ENCODE peak calls at places on chromosomes 11 and 22, in eight cellular contexts. One of them, this sample, is unnamed.

GRCh38 chr22:44878483-44879300 is 126.3 kb downstream of the ARHGAP8 start:
- DNase-seq in activated CD4-positive, alpha-beta T cell treated with anti-CD3 and anti-CD28 coated beads, Interleukin-2, amount 50 U/mL, for 24 hours: no peak
- DNase-seq in NCI-H2081: no peak
- DNase-seq in stimulated activated CD8-positive, alpha-beta memory T cell treated with anti-CD3 and anti-CD28 coated beads, Interleukin-7, amount 100 ng/mL, for 24 hours: no peak
- DNase-seq in tibial artery: peak
- DNase-seq in activated CD4-positive, CD25-positive, alpha-beta regulatory T cell treated with anti-CD3 and anti-CD28 coated beads, Interleukin-2, amount 50 U/mL, for 16 hours: no peak
- DNase-seq in activated gamma-delta T cell treated with Interleukin-2 at 50 U/mL for 16 hours: no peak
- DNase-seq in HCT116: no peak
- DNase-seq in this sample: no peak

GRCh38 chr22:45503816-45504702 is 1.4 kb downstream of the FBLN1 start:
- DNase-seq in activated CD4-positive, alpha-beta T cell treated with anti-CD3 and anti-CD28 coated beads, Interleukin-2, amount 50 U/mL, for 24 hours: no peak
- DNase-seq in NCI-H2081: no peak
- DNase-seq in stimulated activated CD8-positive, alpha-beta memory T cell treated with anti-CD3 and anti-CD28 coated beads, Interleukin-7, amount 100 ng/mL, for 24 hours: no peak
- DNase-seq in tibial artery: peak
- DNase-seq in activated CD4-positive, CD25-positive, alpha-beta regulatory T cell treated with anti-CD3 and anti-CD28 coated beads, Interleukin-2, amount 50 U/mL, for 16 hours: no peak
- DNase-seq in activated gamma-delta T cell treated with Interleukin-2 at 50 U/mL for 16 hours: no peak
- DNase-seq in HCT116: no peak
- DNase-seq in this sample: no peak

GRCh38 chr11:122723576-122723975 is 68.1 kb downstream of the UBASH3B start:
- DNase-seq in activated CD4-positive, alpha-beta T cell treated with anti-CD3 and anti-CD28 coated beads, Interleukin-2, amount 50 U/mL, for 24 hours: no peak
- DNase-seq in NCI-H2081: no peak
- DNase-seq in stimulated activated CD8-positive, alpha-beta memory T cell treated with anti-CD3 and anti-CD28 coated beads, Interleukin-7, amount 100 ng/mL, for 24 hours: no peak
- DNase-seq in tibial artery: no peak
- DNase-seq in activated CD4-positive, CD25-positive, alpha-beta regulatory T cell treated with anti-CD3 and anti-CD28 coated beads, Interleukin-2, amount 50 U/mL, for 16 hours: no peak
- DNase-seq in activated gamma-delta T cell treated with Interleukin-2 at 50 U/mL for 16 hours: no peak
- DNase-seq in HCT116: no peak
- DNase-seq in this sample: peak

GRCh38 chr22:19525116-19525660 is 978 bp upstream of the CLDN5 start:
- DNase-seq in activated CD4-positive, alpha-beta T cell treated with anti-CD3 and anti-CD28 coated beads, Interleukin-2, amount 50 U/mL, for 24 hours: no peak
- DNase-seq in NCI-H2081: no peak
- DNase-seq in stimulated activated CD8-positive, alpha-beta memory T cell treated with anti-CD3 and anti-CD28 coated beads, Interleukin-7, amount 100 ng/mL, for 24 hours: no peak
- DNase-seq in tibial artery: no peak
- DNase-seq in activated CD4-positive, CD25-positive, alpha-beta regulatory T cell treated with anti-CD3 and anti-CD28 coated beads, Interleukin-2, amount 50 U/mL, for 16 hours: no peak
- DNase-seq in activated gamma-delta T cell treated with Interleukin-2 at 50 U/mL for 16 hours: no peak
- DNase-seq in HCT116: no peak
- DNase-seq in this sample: no peak

GRCh38 chr11:16604784-16605439 is 133.5 kb upstream of the C11orf58 start:
- DNase-seq in activated CD4-positive, alpha-beta T cell treated with anti-CD3 and anti-CD28 coated beads, Interleukin-2, amount 50 U/mL, for 24 hours: no peak
- DNase-seq in NCI-H2081: no peak
- DNase-seq in stimulated activated CD8-positive, alpha-beta memory T cell treated with anti-CD3 and anti-CD28 coated beads, Interleukin-7, amount 100 ng/mL, for 24 hours: no peak
- DNase-seq in tibial artery: peak
- DNase-seq in activated CD4-positive, CD25-positive, alpha-beta regulatory T cell treated with anti-CD3 and anti-CD28 coated beads, Interleukin-2, amount 50 U/mL, for 16 hours: no peak
- DNase-seq in activated gamma-delta T cell treated with Interleukin-2 at 50 U/mL for 16 hours: peak
- DNase-seq in HCT116: no peak
- DNase-seq in this sample: no peak

GRCh38 chr11:86865436-86865835 is 65.1 kb downstream of the PRSS23 start:
- DNase-seq in activated CD4-positive, alpha-beta T cell treated with anti-CD3 and anti-CD28 coated beads, Interleukin-2, amount 50 U/mL, for 24 hours: no peak
- DNase-seq in NCI-H2081: no peak
- DNase-seq in stimulated activated CD8-positive, alpha-beta memory T cell treated with anti-CD3 and anti-CD28 coated beads, Interleukin-7, amount 100 ng/mL, for 24 hours: no peak
- DNase-seq in tibial artery: no peak
- DNase-seq in activated CD4-positive, CD25-positive, alpha-beta regulatory T cell treated with anti-CD3 and anti-CD28 coated beads, Interleukin-2, amount 50 U/mL, for 16 hours: no peak
- DNase-seq in activated gamma-delta T cell treated with Interleukin-2 at 50 U/mL for 16 hours: no peak
- DNase-seq in HCT116: no peak
- DNase-seq in this sample: no peak

GRCh38 chr11:32259641-32260081 is 168.8 kb downstream of the RCN1 start:
- DNase-seq in activated CD4-positive, alpha-beta T cell treated with anti-CD3 and anti-CD28 coated beads, Interleukin-2, amount 50 U/mL, for 24 hours: no peak
- DNase-seq in NCI-H2081: no peak
- DNase-seq in stimulated activated CD8-positive, alpha-beta memory T cell treated with anti-CD3 and anti-CD28 coated beads, Interleukin-7, amount 100 ng/mL, for 24 hours: no peak
- DNase-seq in tibial artery: no peak
- DNase-seq in activated CD4-positive, CD25-positive, alpha-beta regulatory T cell treated with anti-CD3 and anti-CD28 coated beads, Interleukin-2, amount 50 U/mL, for 16 hours: no peak
- DNase-seq in activated gamma-delta T cell treated with Interleukin-2 at 50 U/mL for 16 hours: no peak
- DNase-seq in HCT116: no peak
- DNase-seq in this sample: peak

GRCh38 chr11:126484266-126484665 is 128.8 kb downstream of the ST3GAL4 start:
- DNase-seq in activated CD4-positive, alpha-beta T cell treated with anti-CD3 and anti-CD28 coated beads, Interleukin-2, amount 50 U/mL, for 24 hours: no peak
- DNase-seq in NCI-H2081: no peak
- DNase-seq in stimulated activated CD8-positive, alpha-beta memory T cell treated with anti-CD3 and anti-CD28 coated beads, Interleukin-7, amount 100 ng/mL, for 24 hours: no peak
- DNase-seq in tibial artery: no peak
- DNase-seq in activated CD4-positive, CD25-positive, alpha-beta regulatory T cell treated with anti-CD3 and anti-CD28 coated beads, Interleukin-2, amount 50 U/mL, for 16 hours: no peak
- DNase-seq in activated gamma-delta T cell treated with Interleukin-2 at 50 U/mL for 16 hours: no peak
- DNase-seq in HCT116: no peak
- DNase-seq in this sample: peak

GRCh38 chr11:119843760-119844330 is 114.8 kb upstream of the NECTIN1 start:
- DNase-seq in activated CD4-positive, alpha-beta T cell treated with anti-CD3 and anti-CD28 coated beads, Interleukin-2, amount 50 U/mL, for 24 hours: no peak
- DNase-seq in NCI-H2081: no peak
- DNase-seq in stimulated activated CD8-positive, alpha-beta memory T cell treated with anti-CD3 and anti-CD28 coated beads, Interleukin-7, amount 100 ng/mL, for 24 hours: no peak
- DNase-seq in tibial artery: no peak
- DNase-seq in activated CD4-positive, CD25-positive, alpha-beta regulatory T cell treated with anti-CD3 and anti-CD28 coated beads, Interleukin-2, amount 50 U/mL, for 16 hours: no peak
- DNase-seq in activated gamma-delta T cell treated with Interleukin-2 at 50 U/mL for 16 hours: no peak
- DNase-seq in HCT116: no peak
- DNase-seq in this sample: peak

GRCh38 chr11:63915961-63916836 is 765 bp downstream of the RCOR2 start:
- DNase-seq in activated CD4-positive, alpha-beta T cell treated with anti-CD3 and anti-CD28 coated beads, Interleukin-2, amount 50 U/mL, for 24 hours: no peak
- DNase-seq in NCI-H2081: peak
- DNase-seq in stimulated activated CD8-positive, alpha-beta memory T cell treated with anti-CD3 and anti-CD28 coated beads, Interleukin-7, amount 100 ng/mL, for 24 hours: peak
- DNase-seq in tibial artery: peak
- DNase-seq in activated CD4-positive, CD25-positive, alpha-beta regulatory T cell treated with anti-CD3 and anti-CD28 coated beads, Interleukin-2, amount 50 U/mL, for 16 hours: no peak
- DNase-seq in activated gamma-delta T cell treated with Interleukin-2 at 50 U/mL for 16 hours: peak
- DNase-seq in HCT116: no peak
- DNase-seq in this sample: peak

GRCh38 chr22:20174785-20175596 is 24.1 kb upstream of the CCDC188 start:
- DNase-seq in activated CD4-positive, alpha-beta T cell treated with anti-CD3 and anti-CD28 coated beads, Interleukin-2, amount 50 U/mL, for 24 hours: no peak
- DNase-seq in NCI-H2081: no peak
- DNase-seq in stimulated activated CD8-positive, alpha-beta memory T cell treated with anti-CD3 and anti-CD28 coated beads, Interleukin-7, amount 100 ng/mL, for 24 hours: no peak
- DNase-seq in tibial artery: no peak
- DNase-seq in activated CD4-positive, CD25-positive, alpha-beta regulatory T cell treated with anti-CD3 and anti-CD28 coated beads, Interleukin-2, amount 50 U/mL, for 16 hours: no peak
- DNase-seq in activated gamma-delta T cell treated with Interleukin-2 at 50 U/mL for 16 hours: no peak
- DNase-seq in HCT116: no peak
- DNase-seq in this sample: no peak

GRCh38 chr11:57512646-57513445 is 2.7 kb downstream of the SLC43A1 start:
- DNase-seq in activated CD4-positive, alpha-beta T cell treated with anti-CD3 and anti-CD28 coated beads, Interleukin-2, amount 50 U/mL, for 24 hours: no peak
- DNase-seq in NCI-H2081: no peak
- DNase-seq in stimulated activated CD8-positive, alpha-beta memory T cell treated with anti-CD3 and anti-CD28 coated beads, Interleukin-7, amount 100 ng/mL, for 24 hours: no peak
- DNase-seq in tibial artery: no peak
- DNase-seq in activated CD4-positive, CD25-positive, alpha-beta regulatory T cell treated with anti-CD3 and anti-CD28 coated beads, Interleukin-2, amount 50 U/mL, for 16 hours: no peak
- DNase-seq in activated gamma-delta T cell treated with Interleukin-2 at 50 U/mL for 16 hours: no peak
- DNase-seq in HCT116: no peak
- DNase-seq in this sample: no peak

GRCh38 chr11:68012843-68013610 is 2.9 kb downstream of the ALDH3B1 start:
- DNase-seq in activated CD4-positive, alpha-beta T cell treated with anti-CD3 and anti-CD28 coated beads, Interleukin-2, amount 50 U/mL, for 24 hours: no peak
- DNase-seq in NCI-H2081: no peak
- DNase-seq in stimulated activated CD8-positive, alpha-beta memory T cell treated with anti-CD3 and anti-CD28 coated beads, Interleukin-7, amount 100 ng/mL, for 24 hours: no peak
- DNase-seq in tibial artery: peak
- DNase-seq in activated CD4-positive, CD25-positive, alpha-beta regulatory T cell treated with anti-CD3 and anti-CD28 coated beads, Interleukin-2, amount 50 U/mL, for 16 hours: no peak
- DNase-seq in activated gamma-delta T cell treated with Interleukin-2 at 50 U/mL for 16 hours: no peak
- DNase-seq in HCT116: peak
- DNase-seq in this sample: peak

GRCh38 chr11:59754494-59754858 is 700 bp upstream of the STX3 start:
- DNase-seq in activated CD4-positive, alpha-beta T cell treated with anti-CD3 and anti-CD28 coated beads, Interleukin-2, amount 50 U/mL, for 24 hours: peak
- DNase-seq in NCI-H2081: no peak
- DNase-seq in stimulated activated CD8-positive, alpha-beta memory T cell treated with anti-CD3 and anti-CD28 coated beads, Interleukin-7, amount 100 ng/mL, for 24 hours: no peak
- DNase-seq in tibial artery: no peak
- DNase-seq in activated CD4-positive, CD25-positive, alpha-beta regulatory T cell treated with anti-CD3 and anti-CD28 coated beads, Interleukin-2, amount 50 U/mL, for 16 hours: no peak
- DNase-seq in activated gamma-delta T cell treated with Interleukin-2 at 50 U/mL for 16 hours: no peak
- DNase-seq in HCT116: no peak
- DNase-seq in this sample: no peak